ENCODE peak calls at places on chromosome 14, in seven cellular contexts. Y is HFF-Myc, O is sigmoid colon, R is left lung, M is choroid plexus epithelial cell, K is GM12865, J is BE2C. X is an unnamed sample.

GRCh38 chr14:74905595-74906142 is 17.4 kb downstream of the RPS6KL1 start:
- DNase-seq in Y (no peak), O (peak), R (peak), M (peak), K (peak), J (peak), X (no peak)

GRCh38 chr14:68471964-68472508 is 320.8 kb downstream of the ZFP36L1 start:
- DNase-seq in Y (no peak), O (no peak), R (no peak), M (no peak), K (no peak), J (no peak), X (no peak)

GRCh38 chr14:22526210-22526609 is 62.8 kb downstream of the DAD1 start:
- DNase-seq in Y (no peak), O (no peak), R (no peak), M (no peak), K (no peak), J (no peak), X (no peak)

GRCh38 chr14:23550827-23551265 is 719 bp downstream of the ZFHX2 start:
- DNase-seq in Y (no peak), O (no peak), R (no peak), M (no peak), K (no peak), J (no peak), X (no peak)

GRCh38 chr14:69154779-69155178 is 1.9 kb upstream of the DCAF5 start:
- DNase-seq in Y (no peak), O (no peak), R (no peak), M (peak), K (peak), J (peak), X (no peak)

GRCh38 chr14:72613196-72613974 is 280.5 kb downstream of the DPF3 start:
- DNase-seq in Y (no peak), O (no peak), R (peak), M (peak), K (no peak), J (peak), X (no peak)

GRCh38 chr14:32417956-32418552 is 89.0 kb downstream of the AKAP6 start:
- DNase-seq in Y (peak), O (no peak), R (no peak), M (peak), K (no peak), J (peak), X (peak)

GRCh38 chr14:64137657-64138290 is 156.4 kb downstream of the ESR2 start:
- DNase-seq in Y (no peak), O (no peak), R (no peak), M (peak), K (peak), J (no peak), X (no peak)

GRCh38 chr14:65560340-65561027 is 148.0 kb downstream of the FUT8 start:
- DNase-seq in Y (no peak), O (no peak), R (no peak), M (no peak), K (no peak), J (no peak), X (no peak)
- H3K4me3 ChIP-seq in Y (no peak), O (no peak), R (no peak), M (no peak), K (no peak), J (no peak), X (no peak)

GRCh38 chr14:53663709-53664108 is 292.9 kb downstream of the BMP4 start:
- DNase-seq in Y (no peak), O (peak), R (no peak), M (peak), K (no peak), J (no peak), X (no peak)
- TF ChIP-seq CTCF in Y (peak), O (no peak), R (no peak), M (peak), K (no peak), J (no peak), X (peak)

GRCh38 chr14:95127531-95127911 is 29.8 kb downstream of the DICER1 start:
- DNase-seq in Y (no peak), O (no peak), R (no peak), M (no peak), K (peak), J (no peak), X (no peak)

GRCh38 chr14:95126906-95127530 is 30.3 kb downstream of the DICER1 start:
- DNase-seq in Y (no peak), O (no peak), R (no peak), M (no peak), K (no peak), J (no peak), X (no peak)

GRCh38 chr14:95125156-95125555 is 32.2 kb downstream of the DICER1 start:
- DNase-seq in Y (no peak), O (no peak), R (no peak), M (no peak), K (no peak), J (no peak), X (no peak)

GRCh38 chr14:95123895-95124579 is 33.3 kb downstream of the DICER1 start:
- DNase-seq in Y (no peak), O (peak), R (no peak), M (no peak), K (no peak), J (no peak), X (no peak)

DNA sequence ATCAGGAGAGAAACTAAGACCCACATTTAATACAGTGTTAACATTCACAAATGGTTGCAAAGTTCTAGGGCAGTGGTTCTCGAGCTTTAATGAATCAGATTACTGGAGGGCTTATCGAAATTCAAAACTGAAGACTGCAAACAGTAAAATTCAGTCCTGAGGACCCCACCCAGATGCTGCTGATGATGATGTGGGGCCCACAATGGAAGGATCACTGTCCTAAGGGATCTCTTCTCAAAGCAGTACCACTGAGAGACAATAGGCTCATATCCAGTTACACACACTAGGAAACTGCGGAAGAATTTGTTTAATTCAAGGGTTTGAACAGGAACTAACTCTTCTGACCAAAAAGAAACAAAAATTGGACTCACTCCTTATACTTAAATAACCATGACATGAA is 31.4 kb downstream of the DICER1 start:
- DNase-seq in Y (no peak), O (no peak), R (no peak), M (no peak), K (no peak), J (no peak), X (no peak)
- H3K4me3 ChIP-seq in Y (no peak), O (no peak), R (no peak), M (no peak), K (no peak), J (no peak), X (no peak)

GRCh38 chr14:80202888-80203562 is 8.3 kb downstream of the DIO2 start:
- DNase-seq in Y (no peak), O (no peak), R (no peak), M (no peak), K (peak), J (peak), X (no peak)
- TF ChIP-seq CTCF in Y (peak), O (no peak), R (no peak), M (peak), K (peak), J (peak), X (peak)

GRCh38 chr14:92263681-92264080 is 59.3 kb upstream of the SLC24A4 start:
- DNase-seq in Y (no peak), O (no peak), R (no peak), M (peak), K (no peak), J (no peak), X (no peak)

GRCh38 chr14:92253381-92253894 is 69.5 kb upstream of the SLC24A4 start:
- DNase-seq in Y (no peak), O (no peak), R (no peak), M (peak), K (no peak), J (no peak), X (no peak)

GRCh38 chr14:92254786-92255185 is 68.2 kb upstream of the SLC24A4 start:
- DNase-seq in Y (no peak), O (peak), R (peak), M (peak), K (no peak), J (no peak), X (no peak)

GRCh38 chr14:92259613-92260357 is 63.2 kb upstream of the SLC24A4 start:
- DNase-seq in Y (no peak), O (no peak), R (no peak), M (no peak), K (peak), J (no peak), X (no peak)

GRCh38 chr14:92258934-92259333 is 64.0 kb upstream of the SLC24A4 start:
- DNase-seq in Y (no peak), O (no peak), R (no peak), M (no peak), K (peak), J (peak), X (no peak)
- H3K4me3 ChIP-seq in Y (no peak), O (no peak), R (no peak), M (no peak), K (no peak), J (no peak), X (no peak)

GRCh38 chr14:78029471-78030372 is 140.5 kb upstream of the NRXN3 start:
- DNase-seq in Y (no peak), O (no peak), R (no peak), M (peak), K (no peak), J (peak), X (no peak)
- TF ChIP-seq CTCF in Y (no peak), O (no peak), R (no peak), M (peak), K (no peak), J (peak), X (peak)

X was measured in epithelial cell of proximal tubule.